ENCODE peak calls at places on chromosomes 4 and X, in five cellular contexts. One of them, this sample, is unnamed.

GRCh38 chr4:10456270-10457254 is 664 bp downstream of the ZNF518B start:
- DNase-seq in NCI-H1105 treated with DMSO at 0.1 percent for 48 hours: peak
- DNase-seq in EL: peak
- DNase-seq in NCI-H1092: peak
- DNase-seq in stimulated activated CD8-positive, alpha-beta memory T cell treated with anti-CD3 and anti-CD28 coated beads, Interleukin-7, amount 100 ng/mL, for 24 hours: no peak
- DNase-seq in this sample: peak

GRCh38 chr4:43457866-43458265 is 565.4 kb downstream of the GRXCR1 start:
- DNase-seq in NCI-H1105 treated with DMSO at 0.1 percent for 48 hours: no peak
- DNase-seq in EL: peak
- DNase-seq in NCI-H1092: no peak
- DNase-seq in stimulated activated CD8-positive, alpha-beta memory T cell treated with anti-CD3 and anti-CD28 coated beads, Interleukin-7, amount 100 ng/mL, for 24 hours: no peak
- DNase-seq in this sample: no peak

GRCh38 chr4:99091174-99091573 is 2.6 kb upstream of the ADH5 start:
- DNase-seq in NCI-H1105 treated with DMSO at 0.1 percent for 48 hours: no peak
- DNase-seq in EL: no peak
- DNase-seq in NCI-H1092: no peak
- DNase-seq in stimulated activated CD8-positive, alpha-beta memory T cell treated with anti-CD3 and anti-CD28 coated beads, Interleukin-7, amount 100 ng/mL, for 24 hours: no peak
- DNase-seq in this sample: no peak

GRCh38 chr4:24519649-24520048 is 64.7 kb downstream of the DHX15 start:
- DNase-seq in NCI-H1105 treated with DMSO at 0.1 percent for 48 hours: no peak
- DNase-seq in EL: peak
- DNase-seq in NCI-H1092: no peak
- DNase-seq in stimulated activated CD8-positive, alpha-beta memory T cell treated with anti-CD3 and anti-CD28 coated beads, Interleukin-7, amount 100 ng/mL, for 24 hours: no peak
- DNase-seq in this sample: no peak

GRCh38 chr4:37279121-37279520 is 34.6 kb downstream of the NWD2 start:
- DNase-seq in NCI-H1105 treated with DMSO at 0.1 percent for 48 hours: no peak
- DNase-seq in EL: no peak
- DNase-seq in NCI-H1092: no peak
- DNase-seq in stimulated activated CD8-positive, alpha-beta memory T cell treated with anti-CD3 and anti-CD28 coated beads, Interleukin-7, amount 100 ng/mL, for 24 hours: no peak
- DNase-seq in this sample: no peak

GRCh38 chr4:3307060-3307459 is 14.2 kb downstream of the RGS12 start:
- DNase-seq in NCI-H1105 treated with DMSO at 0.1 percent for 48 hours: no peak
- DNase-seq in EL: no peak
- DNase-seq in NCI-H1092: no peak
- DNase-seq in stimulated activated CD8-positive, alpha-beta memory T cell treated with anti-CD3 and anti-CD28 coated beads, Interleukin-7, amount 100 ng/mL, for 24 hours: no peak
- DNase-seq in this sample: no peak

GRCh38 chrX:34859191-34859590 is 83.4 kb upstream of the FAM47B start:
- DNase-seq in NCI-H1105 treated with DMSO at 0.1 percent for 48 hours: no peak
- DNase-seq in EL: no peak
- DNase-seq in NCI-H1092: peak
- DNase-seq in stimulated activated CD8-positive, alpha-beta memory T cell treated with anti-CD3 and anti-CD28 coated beads, Interleukin-7, amount 100 ng/mL, for 24 hours: no peak
- DNase-seq in this sample: no peak

GRCh38 chrX:42803320-42803719 is 25.4 kb upstream of the PPP1R2C start:
- DNase-seq in NCI-H1105 treated with DMSO at 0.1 percent for 48 hours: no peak
- DNase-seq in EL: peak
- DNase-seq in NCI-H1092: no peak
- DNase-seq in stimulated activated CD8-positive, alpha-beta memory T cell treated with anti-CD3 and anti-CD28 coated beads, Interleukin-7, amount 100 ng/mL, for 24 hours: no peak
- DNase-seq in this sample: no peak

GRCh38 chrX:104098151-104098808 is 14.0 kb upstream of the ZCCHC18 start:
- DNase-seq in NCI-H1105 treated with DMSO at 0.1 percent for 48 hours: peak
- DNase-seq in EL: peak
- DNase-seq in NCI-H1092: peak
- DNase-seq in stimulated activated CD8-positive, alpha-beta memory T cell treated with anti-CD3 and anti-CD28 coated beads, Interleukin-7, amount 100 ng/mL, for 24 hours: no peak
- DNase-seq in this sample: peak

GRCh38 chrX:77788050-77788449 is 2.0 kb upstream of the ATRX start:
- DNase-seq in NCI-H1105 treated with DMSO at 0.1 percent for 48 hours: no peak
- DNase-seq in EL: peak
- DNase-seq in NCI-H1092: no peak
- DNase-seq in stimulated activated CD8-positive, alpha-beta memory T cell treated with anti-CD3 and anti-CD28 coated beads, Interleukin-7, amount 100 ng/mL, for 24 hours: no peak
- DNase-seq in this sample: no peak

GRCh38 chr4:84085986-84086385 is 413.1 kb downstream of the NKX6-1 start:
- DNase-seq in NCI-H1105 treated with DMSO at 0.1 percent for 48 hours: no peak
- DNase-seq in EL: no peak
- DNase-seq in NCI-H1092: no peak
- DNase-seq in stimulated activated CD8-positive, alpha-beta memory T cell treated with anti-CD3 and anti-CD28 coated beads, Interleukin-7, amount 100 ng/mL, for 24 hours: no peak
- DNase-seq in this sample: no peak

GRCh38 chr4:140989944-140990343 is 143.3 kb downstream of the RNF150 start:
- DNase-seq in NCI-H1105 treated with DMSO at 0.1 percent for 48 hours: no peak
- DNase-seq in EL: no peak
- DNase-seq in NCI-H1092: no peak
- DNase-seq in stimulated activated CD8-positive, alpha-beta memory T cell treated with anti-CD3 and anti-CD28 coated beads, Interleukin-7, amount 100 ng/mL, for 24 hours: no peak
- DNase-seq in this sample: no peak

GRCh38 chr4:88820723-88821368 is 123.2 kb upstream of the NAP1L5 start:
- DNase-seq in NCI-H1105 treated with DMSO at 0.1 percent for 48 hours: peak
- DNase-seq in EL: no peak
- DNase-seq in NCI-H1092: no peak
- DNase-seq in stimulated activated CD8-positive, alpha-beta memory T cell treated with anti-CD3 and anti-CD28 coated beads, Interleukin-7, amount 100 ng/mL, for 24 hours: no peak
- DNase-seq in this sample: no peak

GRCh38 chr4:91936301-91936700 is 367.5 kb upstream of the GRID2 start:
- DNase-seq in NCI-H1105 treated with DMSO at 0.1 percent for 48 hours: peak
- DNase-seq in EL: no peak
- DNase-seq in NCI-H1092: peak
- DNase-seq in stimulated activated CD8-positive, alpha-beta memory T cell treated with anti-CD3 and anti-CD28 coated beads, Interleukin-7, amount 100 ng/mL, for 24 hours: no peak
- DNase-seq in this sample: no peak